ENCODE peak calls at places on chromosomes 12 and 14, in four cellular contexts. E is right lobe of liver, G is uterus, Q is left ventricle myocardium inferior. M is an unnamed sample.

GRCh38 chr14:92560106-92560865 is 46.7 kb downstream of the RIN3 start:
- DNase-seq in E (no peak), G (no peak), Q (no peak), M (no peak)

GRCh38 chr12:67042697-67043131 is 226.4 kb upstream of the CAND1 start:
- DNase-seq in E (no peak), G (no peak), Q (no peak), M (no peak)

GRCh38 chr14:34496679-34497513 is 34.9 kb upstream of the SPTSSA start:
- DNase-seq in E (peak; percentile 49), G (peak; percentile 90), Q (peak; percentile 76), M (peak; percentile 98)

GRCh38 chr12:76790564-76791552 is 26.9 kb downstream of the ZDHHC17 start:
- DNase-seq in E (no peak), G (no peak), Q (no peak), M (peak; percentile 15)

GRCh38 chr12:77746108-77746507 is 84.6 kb upstream of the NAV3 start:
- DNase-seq in E (no peak), G (no peak), Q (no peak), M (no peak)

GRCh38 chr12:123889000-123889399 is 83.6 kb downstream of the CCDC92 start:
- DNase-seq in E (no peak), G (no peak), Q (no peak), M (no peak)

GRCh38 chr12:100453953-100454352 is 19.7 kb upstream of the NR1H4 start:
- DNase-seq in E (no peak), G (no peak), Q (no peak), M (no peak)

GRCh38 chr14:57714487-57714899 is 151.4 kb downstream of the SLC35F4 start:
- DNase-seq in E (no peak), G (no peak), Q (no peak), M (no peak)

GRCh38 chr14:102554835-102555819 is 37.3 kb upstream of the RCOR1 start:
- DNase-seq in E (no peak), G (no peak), Q (peak; percentile 44), M (no peak)

GRCh38 chr12:109271418-109271817 is 37.7 kb downstream of the FOXN4 start:
- DNase-seq in E (no peak), G (no peak), Q (no peak), M (no peak)

GRCh38 chr12:5377997-5378596 is 53.8 kb upstream of the NTF3 start:
- DNase-seq in E (no peak), G (peak; percentile 65), Q (no peak), M (no peak)

GRCh38 chr12:122459211-122459610 is 36.7 kb upstream of the CLIP1 start:
- DNase-seq in E (peak; percentile 59), G (no peak), Q (no peak), M (no peak)

GRCh38 chr12:12736759-12737676 is 19.9 kb downstream of the CDKN1B start:
- DNase-seq in E (no peak), G (peak; percentile 56), Q (no peak), M (peak; percentile 94)

GRCh38 chr14:90645842-90646443 is 170.3 kb downstream of the TTC7B start:
- DNase-seq in E (no peak), G (no peak), Q (no peak), M (no peak)

GRCh38 chr14:80956922-80957321 is 1.5 kb downstream of the TSHR start:
- DNase-seq in E (no peak), G (no peak), Q (no peak), M (no peak)

GRCh38 chr14:79337761-79338160 is 873.5 kb downstream of the DIO2 start:
- DNase-seq in E (no peak), G (no peak), Q (no peak), M (no peak)

GRCh38 chr12:17954788-17955187 is 135.2 kb downstream of the RERGL start:
- DNase-seq in E (no peak), G (no peak), Q (no peak), M (no peak)

GRCh38 chr12:52426034-52426433 is 8.1 kb downstream of the KRT75 start:
- DNase-seq in E (no peak), G (no peak), Q (no peak), M (no peak)

GRCh38 chr12:52423661-52424503 is 10.3 kb downstream of the KRT75 start:
- DNase-seq in E (no peak), G (no peak), Q (no peak), M (no peak)

GRCh38 chr12:52419656-52420055 is 13.5 kb upstream of the KRT82 start:
- DNase-seq in E (no peak), G (no peak), Q (no peak), M (no peak)

GRCh38 chr12:52425466-52425865 is 8.7 kb downstream of the KRT75 start:
- DNase-seq in E (no peak), G (no peak), Q (no peak), M (no peak)

GRCh38 chr12:52423035-52423434 is 11.1 kb downstream of the KRT75 start:
- DNase-seq in E (no peak), G (peak; percentile 36), Q (no peak), M (no peak)
- TF ChIP-seq CTCF in E (no peak), G (no peak), Q (no peak), M (no peak)

DNA sequence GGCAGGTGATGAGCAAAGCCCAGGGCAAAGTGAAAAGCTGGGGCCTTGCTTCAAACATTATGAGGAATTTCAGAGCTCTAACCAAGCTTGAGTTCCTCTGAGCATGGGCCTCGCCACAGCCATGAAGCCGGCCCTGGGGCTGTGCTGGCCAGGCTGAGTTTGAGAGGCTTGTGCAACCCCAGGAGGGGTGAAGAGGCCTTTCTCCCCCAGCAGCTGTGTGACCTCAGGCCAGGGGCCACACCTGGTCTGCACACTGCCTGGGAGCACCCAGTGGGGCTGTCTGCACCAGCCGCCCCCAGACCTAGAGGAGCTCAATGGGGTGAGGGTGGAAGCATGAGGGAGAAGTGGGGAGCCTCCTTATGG is 204.9 kb upstream of the C14orf180 start:
- DNase-seq in E (no peak), G (no peak), Q (no peak), M (no peak)
- TF ChIP-seq CTCF in E (no peak), G (no peak), Q (no peak), M (no peak)

DNA sequence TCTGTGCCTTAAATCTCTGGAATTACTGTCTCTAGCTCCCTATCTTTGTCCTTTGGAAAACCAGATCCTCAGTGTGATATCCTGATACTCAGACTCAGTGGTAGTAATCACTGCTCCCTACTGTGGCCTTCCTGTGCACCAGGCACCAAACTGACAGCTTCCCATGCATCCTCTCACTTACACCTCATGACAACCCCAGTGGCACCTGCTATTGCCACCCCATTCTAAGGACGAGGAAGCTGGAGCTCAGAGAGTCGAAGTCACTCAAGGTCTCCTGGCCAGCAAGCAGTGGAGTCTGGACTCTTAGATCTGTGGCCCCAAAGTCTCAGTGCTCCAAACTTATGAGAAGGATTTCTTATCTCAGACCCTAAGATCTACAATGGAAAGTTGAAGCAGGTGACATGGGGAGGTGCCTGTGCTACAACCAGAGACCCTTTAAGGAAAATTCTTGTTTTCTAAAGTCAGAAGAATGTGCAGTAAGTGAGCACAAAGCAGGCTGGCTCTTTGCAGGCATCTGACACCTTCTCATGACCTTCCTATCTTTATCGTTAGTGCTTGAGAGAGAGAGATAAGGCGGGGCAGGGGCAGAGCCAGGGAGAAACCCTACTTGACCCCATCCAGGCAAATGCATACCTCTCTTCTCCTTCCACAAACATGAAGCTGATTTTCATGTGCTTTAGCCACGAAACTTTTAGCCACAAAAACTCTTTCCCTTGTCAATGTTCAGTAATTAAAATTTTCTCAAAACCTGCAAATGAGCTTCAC is 47.1 kb downstream of the CCDC60 start:
- DNase-seq in E (no peak), G (no peak), Q (peak; percentile 23), M (no peak)
- TF ChIP-seq CTCF in E (no peak), G (no peak), Q (no peak), M (no peak)

GRCh38 chr12:106790020-106790419 is 15.5 kb downstream of the RIC8B start:
- DNase-seq in E (no peak), G (no peak), Q (no peak), M (no peak)
- TF ChIP-seq CTCF in E (peak; percentile 24), G (no peak), Q (peak; percentile 12), M (no peak)

GRCh38 chr12:128587918-128588317 is 235.8 kb downstream of the SLC15A4 start:
- DNase-seq in E (no peak), G (no peak), Q (no peak), M (no peak)

GRCh38 chr12:128586630-128587029 is 237.1 kb downstream of the SLC15A4 start:
- DNase-seq in E (no peak), G (no peak), Q (no peak), M (no peak)

GRCh38 chr12:128578045-128578444 is 245.7 kb downstream of the SLC15A4 start:
- DNase-seq in E (no peak), G (no peak), Q (no peak), M (no peak)

GRCh38 chr12:128583453-128583852 is 240.3 kb downstream of the SLC15A4 start:
- DNase-seq in E (no peak), G (no peak), Q (no peak), M (no peak)
- TF ChIP-seq CTCF in E (no peak), G (no peak), Q (no peak), M (peak; percentile 21)

DNA sequence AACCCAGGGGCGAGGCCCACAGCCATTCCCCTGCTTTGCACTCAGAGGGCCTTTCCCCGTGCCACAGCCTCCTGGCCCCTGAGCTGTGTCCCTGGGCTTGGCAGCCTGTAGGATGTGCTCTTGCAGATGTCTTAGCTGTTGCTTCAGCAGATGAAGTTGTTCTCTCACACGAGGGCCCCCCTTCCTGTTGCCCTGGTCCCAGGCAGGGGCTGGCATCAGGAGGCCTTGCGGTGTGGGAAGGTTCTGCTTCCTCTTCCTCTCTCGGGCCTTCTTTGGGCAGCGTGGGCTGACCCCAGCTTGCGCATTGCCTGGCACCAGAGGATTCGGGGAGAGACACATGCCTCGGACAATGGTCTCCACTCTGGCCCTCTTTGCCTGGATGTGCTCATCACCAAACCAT is 12.7 kb downstream of the PROX2 start:
- DNase-seq in E (no peak), G (no peak), Q (no peak), M (no peak)
- TF ChIP-seq CTCF in E (no peak), G (no peak), Q (no peak), M (no peak)

GRCh38 chr12:22229652-22230279 is 104.7 kb downstream of the ST8SIA1 start:
- DNase-seq in E (no peak), G (no peak), Q (no peak), M (no peak)

GRCh38 chr12:22234561-22234960 is 99.9 kb downstream of the ST8SIA1 start:
- DNase-seq in E (no peak), G (no peak), Q (no peak), M (no peak)

GRCh38 chr12:22230280-22230794 is 104.2 kb downstream of the ST8SIA1 start:
- DNase-seq in E (no peak), G (no peak), Q (no peak), M (no peak)

GRCh38 chr12:22231078-22231477 is 103.4 kb downstream of the ST8SIA1 start:
- DNase-seq in E (no peak), G (no peak), Q (no peak), M (no peak)

DNA sequence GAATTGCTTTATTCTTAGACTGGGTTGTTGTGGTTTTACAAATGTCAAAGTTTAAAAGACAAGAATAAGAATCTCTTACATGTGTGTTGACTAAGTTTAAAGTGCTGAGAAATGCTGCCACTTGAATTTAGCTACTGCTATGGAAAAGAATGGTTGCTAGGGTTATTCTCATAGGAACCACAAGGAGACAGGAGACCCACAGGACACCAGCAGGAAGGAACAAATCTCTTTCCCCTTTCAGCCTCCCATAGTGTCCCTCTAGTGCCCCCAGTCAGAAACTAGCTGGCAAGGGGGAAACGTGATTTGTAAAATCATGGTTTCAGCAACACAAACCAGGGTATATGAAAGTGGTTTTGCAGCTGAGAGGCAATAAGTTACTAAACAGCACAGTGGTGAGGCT is 102.7 kb downstream of the ST8SIA1 start:
- DNase-seq in E (no peak), G (no peak), Q (no peak), M (no peak)
- TF ChIP-seq CTCF in E (no peak), G (peak; percentile 25), Q (no peak), M (no peak)

M was measured in HFFc6.